ENCODE peak calls at places on chromosomes 5 and 9, in six cellular contexts. B is tibial artery; O is chondrocyte; P is stimulated activated CD8-positive, alpha-beta memory T cell treated with anti-CD3 and anti-CD28 coated beads, Interleukin-12 subunit alpha, Interleukin-12 subunit beta, amount 100 ng/mL, for 4 hours; T is aorta; S is activated T-cell treated with anti-CD3 and anti-CD28 coated beads for 1 hour. R is an unnamed sample.

GRCh38 chr9:131045300-131046092 is 36.5 kb downstream of the LAMC3 start:
- DNase-seq in B (no peak), O (no peak), P (no peak), T (no peak), S (peak; percentile 17), R (no peak)

GRCh38 chr5:1105350-1106265 is 6.3 kb downstream of the SLC12A7 start:
- DNase-seq in B (no peak), O (no peak), P (peak; percentile 36), T (no peak), S (peak; percentile 24), R (no peak)

GRCh38 chr5:107743357-107744000 is 72.7 kb upstream of the EFNA5 start:
- DNase-seq in B (no peak), O (no peak), P (no peak), T (no peak), S (no peak), R (no peak)

GRCh38 chr5:52757527-52757926 is 30.2 kb upstream of the ITGA1 start:
- DNase-seq in B (no peak), O (no peak), P (no peak), T (no peak), S (no peak), R (no peak)

GRCh38 chr5:142865631-142866030 is 95.5 kb downstream of the ARHGAP26 start:
- DNase-seq in B (no peak), O (no peak), P (no peak), T (no peak), S (no peak), R (no peak)

GRCh38 chr5:56422060-56422762 is 189.1 kb upstream of the ANKRD55 start:
- DNase-seq in B (peak; percentile 65), O (no peak), P (no peak), T (no peak), S (no peak), R (no peak)

GRCh38 chr9:127927457-127928231 is 2.9 kb downstream of the PIP5KL1 start:
- DNase-seq in B (no peak), O (no peak), P (no peak), T (peak; percentile 55), S (peak; percentile 70), R (no peak)

GRCh38 chr9:97982191-97982718 is 886 bp upstream of the ANP32B start:
- DNase-seq in B (no peak), O (no peak), P (no peak), T (no peak), S (no peak), R (no peak)

GRCh38 chr9:110835404-110835803 is 166.8 kb downstream of the MUSK start:
- DNase-seq in B (no peak), O (no peak), P (no peak), T (no peak), S (no peak), R (no peak)

GRCh38 chr9:133403766-133404439 is 13.9 kb downstream of the REXO4 start:
- DNase-seq in B (no peak), O (no peak), P (no peak), T (no peak), S (peak; percentile 55), R (no peak)

GRCh38 chr5:153159611-153160010 is 330.9 kb upstream of the GRIA1 start:
- DNase-seq in B (no peak), O (no peak), P (no peak), T (no peak), S (no peak), R (no peak)

GRCh38 chr9:96565684-96566360 is 53.8 kb downstream of the CDC14B start:
- DNase-seq in B (no peak), O (no peak), P (no peak), T (no peak), S (no peak), R (no peak)

GRCh38 chr5:65924366-65925093 is 1.8 kb upstream of the ERBIN start:
- DNase-seq in B (no peak), O (no peak), P (no peak), T (no peak), S (no peak), R (no peak)

GRCh38 chr5:73374520-73375235 is 73.9 kb downstream of the FOXD1 start:
- DNase-seq in B (no peak), O (no peak), P (no peak), T (no peak), S (no peak), R (no peak)

GRCh38 chr5:174503461-174504265 is 220.7 kb upstream of the MSX2 start:
- DNase-seq in B (no peak), O (no peak), P (no peak), T (no peak), S (no peak), R (no peak)

GRCh38 chr9:86376016-86376415 is 21.8 kb upstream of the TUT7 start:
- DNase-seq in B (no peak), O (no peak), P (no peak), T (no peak), S (no peak), R (no peak)

GRCh38 chr5:33690736-33691135 is 201.1 kb downstream of the ADAMTS12 start:
- DNase-seq in B (no peak), O (no peak), P (no peak), T (no peak), S (no peak), R (no peak)

GRCh38 chr5:54837939-54838457 is 147.4 kb downstream of the ESM1 start:
- DNase-seq in B (no peak), O (no peak), P (no peak), T (no peak), S (no peak), R (no peak)

GRCh38 chr5:121693864-121694263 is 157.8 kb upstream of the FTMT start:
- DNase-seq in B (no peak), O (no peak), P (no peak), T (no peak), S (no peak), R (no peak)

GRCh38 chr5:135349441-135349840 is 49.6 kb downstream of the MACROH2A1 start:
- DNase-seq in B (no peak), O (no peak), P (no peak), T (no peak), S (no peak), R (no peak)

GRCh38 chr9:15764131-15764530 is 211.3 kb downstream of the CCDC171 start:
- DNase-seq in B (no peak), O (no peak), P (no peak), T (no peak), S (no peak), R (no peak)

GRCh38 chr5:149581931-149582768 is 852 bp downstream of the ARHGEF37 start:
- DNase-seq in B (no peak), O (no peak), P (no peak), T (no peak), S (no peak), R (no peak)

GRCh38 chr5:21452429-21452828 is 1400.7 kb downstream of the CDH12 start:
- DNase-seq in B (no peak), O (no peak), P (no peak), T (no peak), S (no peak), R (no peak)

GRCh38 chr5:90055831-90056328 is 353.7 kb downstream of the CETN3 start:
- DNase-seq in B (no peak), O (no peak), P (no peak), T (no peak), S (no peak), R (no peak)

GRCh38 chr5:10648806-10649517 is 85.1 kb downstream of the ANKRD33B start:
- DNase-seq in B (no peak), O (no peak), P (no peak), T (no peak), S (no peak), R (no peak)

GRCh38 chr9:113993838-113994540 is 84.1 kb downstream of the AMBP start:
- DNase-seq in B (peak; percentile 96), O (no peak), P (no peak), T (peak; percentile 95), S (no peak), R (peak; percentile 81)

GRCh38 chr5:8905021-8905420 is 640.9 kb downstream of the SEMA5A start:
- DNase-seq in B (no peak), O (no peak), P (no peak), T (no peak), S (no peak), R (no peak)

GRCh38 chr5:41754857-41755256 is 115.4 kb downstream of the OXCT1 start:
- DNase-seq in B (no peak), O (no peak), P (no peak), T (no peak), S (no peak), R (no peak)

GRCh38 chr9:136482046-136482792 is 621 bp downstream of the SEC16A start:
- DNase-seq in B (no peak), O (peak; percentile 87), P (peak; percentile 11), T (no peak), S (no peak), R (no peak)

GRCh38 chr5:176574297-176574591 is 25.1 kb downstream of the CDHR2 start:
- DNase-seq in B (no peak), O (no peak), P (no peak), T (no peak), S (no peak), R (no peak)

GRCh38 chr9:36258989-36259315 is 704 bp upstream of the GNE start:
- DNase-seq in B (no peak), O (no peak), P (no peak), T (no peak), S (no peak), R (no peak)

GRCh38 chr9:965497-965896 is 11.0 kb upstream of the DMRT3 start:
- DNase-seq in B (no peak), O (no peak), P (no peak), T (no peak), S (no peak), R (no peak)

GRCh38 chr5:167561796-167562195 is 729.6 kb upstream of the WWC1 start:
- DNase-seq in B (no peak), O (no peak), P (no peak), T (no peak), S (no peak), R (no peak)

GRCh38 chr5:125700380-125700856 is 722.8 kb upstream of the GRAMD2B start:
- DNase-seq in B (no peak), O (no peak), P (no peak), T (no peak), S (no peak), R (no peak)

GRCh38 chr9:18668944-18669343 is 195.0 kb downstream of the ADAMTSL1 start:
- DNase-seq in B (no peak), O (no peak), P (no peak), T (no peak), S (no peak), R (no peak)

GRCh38 chr9:133248722-133249295 is 26.2 kb downstream of the ABO start:
- DNase-seq in B (no peak), O (no peak), P (no peak), T (no peak), S (no peak), R (no peak)

GRCh38 chr5:16713386-16713928 is 96.7 kb upstream of the RETREG1 start:
- DNase-seq in B (no peak), O (no peak), P (no peak), T (no peak), S (no peak), R (no peak)

GRCh38 chr5:177113566-177114424 is 19.8 kb upstream of the NSD1 start:
- DNase-seq in B (peak; percentile 83), O (no peak), P (peak; percentile 47), T (peak; percentile 78), S (peak; percentile 76), R (peak; percentile 83)

GRCh38 chr5:171386006-171386671 is 1.5 kb upstream of the NPM1 start:
- DNase-seq in B (no peak), O (no peak), P (no peak), T (no peak), S (no peak), R (no peak)

R was measured in suprapubic skin.